ENCODE peak calls at places on chromosome 6, in ten cellular contexts. One of them, this sample, is unnamed.

GRCh38 chr6:146087386-146087785 is 58.5 kb downstream of the GRM1 start:
- DNase-seq in stomach: no peak
- DNase-seq in tibial nerve: no peak
- DNase-seq in CD8-positive, alpha-beta memory T cell: no peak
- DNase-seq in NCI-H1417: no peak
- DNase-seq in ACHN: no peak
- DNase-seq in substantia nigra: no peak
- DNase-seq in frontal cortex: no peak
- DNase-seq in H9: no peak
- DNase-seq in mammary epithelial cell: peak
- DNase-seq in this sample: no peak

GRCh38 chr6:85449818-85450577 is at the start of gene NT5E:
- DNase-seq in stomach: peak
- DNase-seq in tibial nerve: peak
- DNase-seq in CD8-positive, alpha-beta memory T cell: peak
- DNase-seq in NCI-H1417: no peak
- DNase-seq in ACHN: peak
- DNase-seq in substantia nigra: peak
- DNase-seq in frontal cortex: peak
- DNase-seq in H9: peak
- DNase-seq in mammary epithelial cell: peak
- DNase-seq in this sample: no peak

GRCh38 chr6:30763618-30764489 is 19.5 kb upstream of the IER3 start:
- DNase-seq in stomach: no peak
- DNase-seq in tibial nerve: no peak
- DNase-seq in CD8-positive, alpha-beta memory T cell: no peak
- DNase-seq in NCI-H1417: no peak
- DNase-seq in ACHN: peak
- DNase-seq in substantia nigra: no peak
- DNase-seq in frontal cortex: no peak
- DNase-seq in H9: peak
- DNase-seq in mammary epithelial cell: peak
- DNase-seq in this sample: no peak

GRCh38 chr6:44270526-44271405 is 516 bp downstream of the TMEM151B start:
- DNase-seq in stomach: no peak
- DNase-seq in tibial nerve: no peak
- DNase-seq in CD8-positive, alpha-beta memory T cell: no peak
- DNase-seq in NCI-H1417: peak
- DNase-seq in ACHN: no peak
- DNase-seq in substantia nigra: no peak
- DNase-seq in frontal cortex: no peak
- DNase-seq in H9: peak
- DNase-seq in mammary epithelial cell: no peak
- DNase-seq in this sample: no peak

GRCh38 chr6:154931741-154932424 is 63.2 kb upstream of the TIAM2 start:
- DNase-seq in stomach: no peak
- DNase-seq in tibial nerve: no peak
- DNase-seq in CD8-positive, alpha-beta memory T cell: no peak
- DNase-seq in NCI-H1417: no peak
- DNase-seq in ACHN: no peak
- DNase-seq in substantia nigra: no peak
- DNase-seq in frontal cortex: no peak
- DNase-seq in H9: no peak
- DNase-seq in mammary epithelial cell: no peak
- DNase-seq in this sample: no peak

GRCh38 chr6:139647001-139647400 is 272.6 kb upstream of the CITED2 start:
- DNase-seq in stomach: no peak
- DNase-seq in tibial nerve: no peak
- DNase-seq in CD8-positive, alpha-beta memory T cell: no peak
- DNase-seq in NCI-H1417: no peak
- DNase-seq in ACHN: no peak
- DNase-seq in substantia nigra: no peak
- DNase-seq in frontal cortex: no peak
- DNase-seq in H9: no peak
- DNase-seq in mammary epithelial cell: no peak
- DNase-seq in this sample: no peak

GRCh38 chr6:117545161-117545595 is 57.1 kb downstream of the GOPC start:
- DNase-seq in stomach: no peak
- DNase-seq in tibial nerve: no peak
- DNase-seq in CD8-positive, alpha-beta memory T cell: no peak
- DNase-seq in NCI-H1417: peak
- DNase-seq in ACHN: no peak
- DNase-seq in substantia nigra: no peak
- DNase-seq in frontal cortex: no peak
- DNase-seq in H9: no peak
- DNase-seq in mammary epithelial cell: peak
- DNase-seq in this sample: no peak

GRCh38 chr6:113647158-113647889 is 209.8 kb upstream of the MARCKS start:
- DNase-seq in stomach: no peak
- DNase-seq in tibial nerve: no peak
- DNase-seq in CD8-positive, alpha-beta memory T cell: no peak
- DNase-seq in NCI-H1417: no peak
- DNase-seq in ACHN: no peak
- DNase-seq in substantia nigra: no peak
- DNase-seq in frontal cortex: no peak
- DNase-seq in H9: no peak
- DNase-seq in mammary epithelial cell: no peak
- DNase-seq in this sample: no peak

This sample was measured in brain pericyte.